ENCODE peak calls at places on chromosomes 3 and 15, in four cellular contexts. One of them, this sample, is unnamed.

GRCh38 chr3:128068156-128068620 is 16.0 kb downstream of the SEC61A1 start:
- DNase-seq in transverse colon: no peak
- DNase-seq in foreskin keratinocyte: no peak
- DNase-seq in coronary artery: no peak
- DNase-seq in this sample: no peak

GRCh38 chr3:66962624-66963023 is 35.5 kb upstream of the KBTBD8 start:
- DNase-seq in foreskin keratinocyte: no peak
- DNase-seq in coronary artery: no peak
- DNase-seq in transverse colon: peak
- DNase-seq in this sample: no peak

GRCh38 chr3:53161820-53162671 is 1.0 kb downstream of the PRKCD start:
- DNase-seq in coronary artery: peak
- DNase-seq in foreskin keratinocyte: peak
- DNase-seq in transverse colon: peak
- DNase-seq in this sample: peak

GRCh38 chr3:119323401-119324107 is 29.4 kb downstream of the ARHGAP31 start:
- DNase-seq in transverse colon: no peak
- DNase-seq in coronary artery: no peak
- DNase-seq in foreskin keratinocyte: peak
- DNase-seq in this sample: no peak

GRCh38 chr3:173584093-173584833 is 186.7 kb downstream of the NLGN1 start:
- DNase-seq in transverse colon: no peak
- DNase-seq in coronary artery: no peak
- DNase-seq in foreskin keratinocyte: peak
- DNase-seq in this sample: peak

GRCh38 chr3:188052229-188052965 is 101.6 kb upstream of the LPP start:
- DNase-seq in foreskin keratinocyte: no peak
- DNase-seq in coronary artery: peak
- DNase-seq in transverse colon: peak
- DNase-seq in this sample: peak

GRCh38 chr3:23810342-23811116 is 4.8 kb downstream of the UBE2E1 start:
- DNase-seq in transverse colon: peak
- DNase-seq in foreskin keratinocyte: no peak
- DNase-seq in coronary artery: peak
- DNase-seq in this sample: peak

GRCh38 chr3:53919741-53920140 is 28.1 kb upstream of the SELENOK start:
- DNase-seq in foreskin keratinocyte: no peak
- DNase-seq in transverse colon: no peak
- DNase-seq in coronary artery: no peak
- DNase-seq in this sample: no peak

GRCh38 chr3:3798641-3799113 is 554 bp upstream of the LRRN1 start:
- DNase-seq in coronary artery: no peak
- DNase-seq in transverse colon: peak
- DNase-seq in foreskin keratinocyte: no peak
- DNase-seq in this sample: peak

GRCh38 chr3:58608648-58609047 is 31.5 kb upstream of the FAM107A start:
- DNase-seq in foreskin keratinocyte: no peak
- DNase-seq in coronary artery: no peak
- DNase-seq in transverse colon: no peak
- DNase-seq in this sample: peak

GRCh38 chr3:52809821-52810377 is 15.3 kb downstream of the ITIH3 start:
- DNase-seq in coronary artery: no peak
- DNase-seq in foreskin keratinocyte: no peak
- DNase-seq in transverse colon: no peak
- DNase-seq in this sample: no peak

GRCh38 chr15:42608110-42608531 is 32.7 kb downstream of the STARD9 start:
- DNase-seq in coronary artery: no peak
- DNase-seq in transverse colon: peak
- DNase-seq in foreskin keratinocyte: no peak
- DNase-seq in this sample: peak